ENCODE peak calls at places on chromosome 17, in nine cellular contexts. B is OCI-LY7, U is GM23338, P is HCT116, Z is GM23248, F is neural progenitor cell, G is MM.1S, C is PC-3, E is SK-N-SH. H is an unnamed sample. For H3K36me3, the result is how much of the 10 kb centered on the place peaks cover.

GRCh38 chr17:17774009-17774881 is 62.5 kb downstream of the SREBF1 start:
- DNase-seq in F (no peak), U (peak), E (no peak), G (no peak), C (peak), Z (peak), P (no peak), B (no peak), H (peak)

GRCh38 chr17:48595107-48595999 is 1.8 kb upstream of the HOXB5 start:
- DNase-seq in Z (no peak), P (no peak), F (no peak), C (no peak), E (no peak), U (no peak), G (no peak), B (no peak), H (no peak)

GRCh38 chr17:62703269-62703775 is 75.9 kb downstream of the MRC2 start:
- DNase-seq in P (no peak), G (no peak), F (no peak), E (no peak), Z (peak), U (no peak), C (peak), B (no peak), H (no peak)

GRCh38 chr17:11535231-11535630 is 63.0 kb upstream of the DNAH9 start:
- DNase-seq in G (no peak), F (no peak), P (no peak), Z (no peak), C (no peak), U (no peak), E (no peak), B (no peak), H (no peak)

GRCh38 chr17:5695480-5695879 is 111.2 kb upstream of the NLRP1 start:
- DNase-seq in P (no peak), U (peak), F (no peak), Z (no peak), C (no peak), E (no peak), B (no peak), G (no peak), H (no peak)

GRCh38 chr17:34226011-34226410 is 29.1 kb upstream of the CCL2 start:
- DNase-seq in G (no peak), Z (peak), P (no peak), F (no peak), B (no peak), U (no peak), C (no peak), E (no peak), H (no peak)

GRCh38 chr17:29621751-29622194 is 939 bp downstream of the CORO6 start:
- DNase-seq in Z (no peak), E (peak), P (no peak), F (no peak), C (no peak), B (no peak), G (no peak), U (no peak), H (no peak)

GRCh38 chr17:63774982-63775290 is 966 bp downstream of the DDX42 start:
- DNase-seq in B (peak), G (peak), Z (peak), F (peak), E (no peak), U (peak), P (no peak), C (peak), H (no peak)

GRCh38 chr17:58284613-58285421 is 4.1 kb upstream of the MPO start:
- DNase-seq in Z (no peak), F (peak), C (no peak), P (no peak), E (no peak), U (peak), G (no peak), B (no peak), H (no peak)

DNA sequence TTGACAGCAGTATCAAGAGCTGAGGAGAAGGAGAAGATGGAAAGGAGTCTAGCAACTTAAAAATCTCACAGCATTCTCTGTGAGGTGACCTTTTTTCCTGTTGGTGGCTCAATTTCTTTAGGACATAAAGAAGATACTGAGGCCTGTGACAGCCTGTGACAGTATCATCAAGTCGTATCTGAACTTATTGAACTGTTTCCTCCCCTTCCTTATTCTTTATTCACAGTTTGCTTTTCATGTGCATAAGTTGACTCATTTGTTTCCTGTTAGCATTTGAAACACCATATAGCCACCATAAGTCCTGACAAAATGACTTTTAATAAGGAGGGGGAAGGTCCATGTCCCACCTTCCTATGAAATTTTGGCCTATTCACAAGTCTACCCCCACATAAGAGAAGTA is 8.8 kb downstream of the UNK start:
- DNase-seq in P (no peak), F (no peak), G (no peak), B (no peak), U (no peak), C (no peak), Z (no peak), E (no peak), H (no peak)
- TF ChIP-seq EZH2phosphoT487 in P (no peak), F (no peak), G (no peak), B (no peak), U (no peak), C (no peak), Z (no peak), E (no peak), H (no peak)

DNA sequence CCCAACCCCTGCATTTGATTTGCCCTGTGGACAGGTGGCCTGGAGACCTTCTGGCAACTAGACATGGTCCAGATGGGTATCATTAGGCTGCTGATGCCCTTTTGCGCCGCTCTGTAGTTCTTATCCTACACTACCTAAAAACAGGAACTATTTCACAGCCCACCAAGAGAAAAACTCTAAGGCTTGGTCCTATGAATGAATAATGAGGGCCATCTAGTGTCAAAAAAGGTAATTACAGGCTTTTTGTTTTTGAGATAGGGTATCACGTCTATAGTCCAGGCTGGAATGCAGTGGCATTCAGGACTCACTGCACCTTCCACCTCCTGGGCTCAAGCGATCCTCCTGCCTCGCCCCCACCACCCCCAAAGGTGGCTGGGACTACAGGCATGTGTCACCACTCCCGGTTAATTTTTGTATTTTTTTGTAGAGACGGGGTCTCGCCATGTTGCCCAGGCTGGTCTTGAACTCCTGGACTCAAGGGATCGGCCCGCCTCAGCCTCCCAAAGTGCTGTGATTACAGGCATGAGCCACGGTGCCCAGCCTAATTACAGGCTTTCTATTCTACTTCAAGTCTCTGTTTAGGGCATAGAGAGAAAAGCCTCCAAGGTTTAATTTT is 20.9 kb downstream of the COIL start:
- DNase-seq in Z (peak), P (peak), B (peak), U (peak), E (peak), G (peak), F (peak), C (peak), H (peak)
- H3K36me3 ChIP-seq in Z (under half), P (half or more), B (half or more), U (under half), E (half or more), G (under half), F (under half), C (half or more), H (under half)

GRCh38 chr17:71521724-71522123 is 599.1 kb upstream of the SOX9 start:
- DNase-seq in G (no peak), E (no peak), C (no peak), P (no peak), U (no peak), B (no peak), F (no peak), Z (peak), H (no peak)
- TF ChIP-seq EZH2phosphoT487 in G (no peak), E (no peak), C (no peak), P (no peak), U (no peak), B (no peak), F (no peak), Z (no peak), H (no peak)

DNA sequence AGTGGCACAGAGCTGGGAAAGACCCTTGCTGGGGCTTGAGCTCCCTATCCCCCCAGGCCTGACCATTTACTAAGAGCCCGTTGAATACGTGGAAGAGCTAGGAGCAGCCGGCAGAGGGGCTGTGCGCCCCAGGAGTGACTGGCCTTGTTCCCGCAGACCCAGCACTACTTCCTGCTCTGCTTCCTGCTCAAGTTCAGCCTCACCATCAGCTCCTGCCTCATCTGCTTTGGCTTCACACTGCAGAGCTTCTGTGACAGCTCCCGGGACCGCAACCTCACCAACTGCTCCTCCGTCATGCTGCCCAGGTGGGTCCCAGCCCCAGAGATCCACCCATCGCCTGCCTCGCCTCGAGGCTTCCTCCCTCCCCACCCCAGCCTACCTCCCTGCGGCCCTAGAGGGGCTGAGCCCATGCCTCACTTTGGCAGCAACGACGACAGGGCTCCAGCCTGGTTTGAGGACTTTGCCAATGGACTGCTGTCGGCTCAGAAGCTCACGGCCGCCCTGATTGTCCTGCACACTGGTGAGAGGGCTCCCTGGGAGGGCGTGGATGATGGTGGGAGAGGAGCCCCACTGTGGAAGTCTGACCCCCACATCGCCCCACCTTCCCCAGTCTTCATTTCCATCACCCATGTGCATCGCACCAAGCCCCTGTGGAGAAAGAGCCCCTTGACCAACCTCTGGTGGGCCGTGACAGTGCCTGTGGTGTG is 17.2 kb downstream of the CASKIN2 start:
- DNase-seq in U (no peak), B (no peak), F (no peak), G (no peak), Z (no peak), P (no peak), E (peak), C (no peak), H (no peak)
- H3K36me3 ChIP-seq in U (under half), B (under half), F (under half), G (under half), Z (under half), P (under half), E (under half), C (under half), H (under half)

DNA sequence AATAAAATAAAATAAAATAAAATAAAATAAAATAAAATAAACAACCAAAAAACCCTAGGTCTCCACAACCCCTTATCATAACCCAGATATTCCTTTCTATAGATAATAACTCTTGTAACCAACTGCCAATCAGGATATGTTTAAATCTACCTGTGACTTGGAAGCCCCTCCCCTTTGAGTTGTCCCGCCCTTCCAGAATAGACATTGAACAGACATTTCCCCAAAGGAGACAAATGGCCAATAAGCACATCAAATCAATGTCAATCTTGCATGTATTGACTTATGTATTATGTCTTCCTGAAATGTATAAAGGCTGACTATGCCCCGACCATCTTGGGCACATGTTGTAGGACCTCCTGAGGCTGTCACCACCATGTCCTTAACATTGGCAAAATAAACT is 1.5 kb upstream of the MAPK7 start:
- DNase-seq in G (peak), E (no peak), U (no peak), Z (no peak), P (peak), F (no peak), C (peak), B (no peak), H (no peak)
- TF ChIP-seq EZH2phosphoT487 in G (no peak), E (no peak), U (no peak), Z (no peak), P (no peak), F (no peak), C (no peak), B (no peak), H (no peak)

GRCh38 chr17:67733371-67733770 is 15.6 kb downstream of the NOL11 start:
- DNase-seq in F (no peak), E (no peak), Z (no peak), G (no peak), P (no peak), U (peak), C (no peak), B (no peak), H (no peak)
- H3K36me3 ChIP-seq in F (half or more), E (half or more), Z (half or more), G (under half), P (half or more), U (under half), C (half or more), B (half or more), H (under half)

DNA sequence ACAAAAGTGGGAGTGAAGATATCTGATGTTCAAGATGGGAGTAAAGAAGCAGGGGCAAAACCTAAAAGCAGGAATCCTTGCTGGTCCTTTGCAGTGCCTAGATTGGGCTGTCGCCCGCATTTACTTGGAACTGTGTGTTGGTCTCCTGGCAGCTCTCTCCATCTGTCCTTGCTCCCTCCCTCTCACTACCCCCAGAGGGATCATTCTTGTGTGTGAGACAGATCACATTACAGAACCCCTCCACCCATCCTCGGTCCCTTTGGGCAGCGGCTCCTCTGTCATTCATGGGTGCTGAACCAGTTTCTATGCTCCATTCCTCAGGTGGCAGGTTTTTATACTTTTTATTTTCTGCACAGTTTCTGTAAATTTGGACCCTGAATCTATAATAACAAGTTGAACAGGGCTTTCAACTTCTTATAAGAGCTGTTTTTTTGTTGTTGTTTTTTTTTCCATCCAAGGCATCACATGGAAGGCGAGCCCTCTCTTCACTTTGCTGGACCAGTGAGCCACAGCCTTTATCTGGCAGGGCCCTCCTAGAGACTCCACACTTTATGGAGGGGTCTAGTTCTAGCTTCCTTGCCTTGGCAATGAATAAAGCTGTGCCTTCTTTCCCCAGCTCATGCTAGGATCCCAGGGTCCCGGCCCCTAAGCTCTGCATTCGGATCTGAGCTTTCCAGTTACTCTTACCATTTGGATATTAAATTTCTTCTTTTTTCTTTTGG is 99.2 kb upstream of the MYOCD start:
- DNase-seq in E (no peak), F (peak), G (no peak), Z (no peak), P (no peak), U (peak), C (no peak), B (no peak), H (no peak)
- TF ChIP-seq EZH2phosphoT487 in E (no peak), F (no peak), G (no peak), Z (no peak), P (no peak), U (no peak), C (no peak), B (no peak), H (no peak)

GRCh38 chr17:1060991-1061390 is 64.1 kb downstream of the TIMM22 start:
- DNase-seq in G (peak), E (no peak), F (no peak), C (peak), U (no peak), B (no peak), Z (peak), P (peak), H (peak)

GRCh38 chr17:1055751-1056645 is 59.1 kb downstream of the TIMM22 start:
- DNase-seq in P (no peak), Z (peak), U (peak), F (peak), G (no peak), C (peak), B (peak), E (peak), H (peak)

GRCh38 chr17:1056761-1057160 is 59.8 kb downstream of the TIMM22 start:
- DNase-seq in C (no peak), B (no peak), E (no peak), U (no peak), G (no peak), F (peak), P (no peak), Z (no peak), H (no peak)

GRCh38 chr17:1059131-1059795 is 62.3 kb downstream of the TIMM22 start:
- DNase-seq in U (no peak), E (no peak), C (no peak), B (no peak), Z (no peak), F (no peak), P (no peak), G (no peak), H (no peak)

GRCh38 chr17:1058423-1059130 is 61.6 kb downstream of the TIMM22 start:
- DNase-seq in G (peak), F (peak), B (peak), Z (peak), U (peak), P (peak), E (peak), C (peak), H (peak)
- H3K36me3 ChIP-seq in G (under half), F (under half), B (half or more), Z (under half), U (under half), P (under half), E (under half), C (under half), H (under half)

DNA sequence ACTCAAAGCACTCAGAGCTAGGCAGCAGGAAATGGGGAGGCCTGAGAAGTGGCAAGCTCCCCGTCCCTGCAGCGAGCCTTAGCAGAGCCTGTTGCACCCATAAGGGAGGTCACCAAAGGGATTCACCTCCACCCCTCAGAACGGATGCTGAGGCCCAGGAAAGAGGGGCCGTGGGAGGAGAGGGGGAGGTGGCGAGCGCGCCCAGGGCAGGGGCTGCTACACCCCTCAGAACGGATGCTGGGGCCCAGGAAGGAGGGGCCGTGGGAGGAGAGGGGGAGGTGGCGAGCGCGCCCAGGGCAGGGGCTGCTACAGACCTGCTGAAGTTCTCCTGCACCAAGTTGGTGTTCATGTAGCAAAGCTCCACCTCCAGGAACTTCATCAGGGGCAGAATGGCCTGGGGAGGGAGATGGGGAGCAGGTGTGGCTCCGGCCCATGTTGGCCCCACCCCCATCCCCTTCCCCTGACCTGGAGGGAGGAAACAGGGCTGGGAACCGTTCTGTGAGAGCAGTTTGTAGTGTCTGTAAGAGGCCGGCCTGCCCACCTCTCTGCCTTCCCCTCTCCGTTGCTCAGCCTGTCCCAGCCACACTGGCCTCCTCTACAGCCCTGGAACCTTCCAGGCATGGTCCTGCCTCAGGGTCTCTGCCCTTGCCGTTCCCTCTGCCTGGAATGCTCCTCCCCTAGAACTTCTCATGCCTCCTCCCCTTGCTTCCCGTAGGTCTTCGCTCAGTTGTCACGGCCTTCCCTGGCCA is 11.4 kb downstream of the UNC13D start:
- DNase-seq in P (no peak), Z (no peak), E (no peak), B (peak), G (no peak), F (no peak), U (peak), C (no peak), H (no peak)
- TF ChIP-seq EZH2phosphoT487 in P (no peak), Z (no peak), E (no peak), B (no peak), G (no peak), F (no peak), U (no peak), C (no peak), H (no peak)